ENCODE peak calls at places on chromosomes 2 and 18, in ten cellular contexts. P is A673, Y is foreskin fibroblast, C is astrocyte of the spinal cord, Z is BE2C, W is fibroblast of mammary gland, V is thoracic aorta, U is epithelial cell of esophagus, A is SK-N-SH, D is tibial nerve. O is an unnamed sample.

GRCh38 chr2:2748399-2749205 is 417.5 kb upstream of the MYT1L start:
- DNase-seq in C (no peak), W (no peak), V (no peak), Z (no peak), Y (no peak), U (peak), D (no peak), A (no peak), P (no peak), O (no peak)

GRCh38 chr2:19003554-19003953 is 354.9 kb downstream of the OSR1 start:
- DNase-seq in C (no peak), Y (no peak), D (no peak), P (no peak), A (no peak), U (no peak), V (no peak), W (no peak), Z (no peak), O (no peak)

GRCh38 chr18:58831610-58832009 is 33.1 kb upstream of the ZNF532 start:
- DNase-seq in D (no peak), Z (no peak), W (peak), Y (peak), V (no peak), P (no peak), A (no peak), U (peak), C (peak), O (no peak)

GRCh38 chr2:180979086-180979934 is 1.1 kb upstream of the UBE2E3 start:
- DNase-seq in Y (peak), W (peak), V (no peak), P (no peak), C (peak), A (no peak), D (peak), Z (no peak), U (peak), O (no peak)

GRCh38 chr2:159217661-159218060 is 68.8 kb downstream of the WDSUB1 start:
- DNase-seq in W (peak), U (no peak), P (no peak), A (no peak), D (no peak), Y (peak), V (no peak), Z (no peak), C (no peak), O (no peak)

GRCh38 chr18:76380791-76381405 is 114.1 kb downstream of the ZNF516 start:
- DNase-seq in W (peak), C (no peak), U (peak), Z (no peak), D (no peak), Y (peak), A (no peak), P (peak), V (no peak), O (no peak)

GRCh38 chr2:174692256-174692830 is 71.9 kb downstream of the CHRNA1 start:
- DNase-seq in W (peak), P (no peak), C (no peak), Z (no peak), Y (peak), V (no peak), A (no peak), D (no peak), U (no peak), O (no peak)

GRCh38 chr2:108616731-108617161 is 82.5 kb downstream of the LIMS1 start:
- DNase-seq in U (peak), Z (peak), W (peak), Y (peak), C (peak), V (no peak), A (no peak), P (peak), D (no peak), O (no peak)

GRCh38 chr2:28398101-28398834 is 5.6 kb downstream of the FOSL2 start:
- DNase-seq in U (peak), V (no peak), D (no peak), W (peak), Y (peak), A (no peak), P (peak), C (peak), Z (no peak), O (peak)

GRCh38 chr2:64036343-64036742 is 17.1 kb upstream of the VPS54 start:
- DNase-seq in D (no peak), C (peak), Y (peak), U (peak), P (no peak), V (no peak), Z (no peak), W (peak), A (no peak), O (no peak)

GRCh38 chr2:107107351-107107750 is 221.4 kb upstream of the ST6GAL2 start:
- DNase-seq in Y (no peak), C (no peak), A (no peak), W (no peak), Z (no peak), V (no peak), P (no peak), D (no peak), U (no peak), O (no peak)

GRCh38 chr2:2868065-2868464 is 509.6 kb downstream of the EIPR1 start:
- DNase-seq in Z (peak), Y (no peak), W (no peak), U (no peak), A (peak), P (no peak), C (no peak), V (no peak), D (no peak), O (no peak)

GRCh38 chr18:76564636-76565237 is 69.7 kb upstream of the ZNF516 start:
- DNase-seq in Z (no peak), V (no peak), W (peak), Y (peak), P (peak), C (no peak), U (peak), D (no peak), A (no peak), O (no peak)

GRCh38 chr18:41378628-41379027 is 576.4 kb upstream of the PIK3C3 start:
- DNase-seq in C (peak), D (no peak), Z (no peak), Y (peak), V (no peak), A (peak), P (peak), U (peak), W (peak), O (no peak)

GRCh38 chr2:74738586-74738985 is 84.5 kb downstream of the SEMA4F start:
- DNase-seq in V (no peak), P (no peak), D (no peak), W (no peak), A (no peak), U (no peak), C (no peak), Y (no peak), Z (no peak), O (no peak)

GRCh38 chr18:79315589-79315988 is 80.1 kb upstream of the NFATC1 start:
- DNase-seq in W (no peak), D (no peak), A (no peak), V (no peak), Y (no peak), Z (no peak), C (no peak), P (no peak), U (no peak), O (no peak)

GRCh38 chr2:159118115-159118858 is 149.8 kb downstream of the TANC1 start:
- DNase-seq in W (peak), C (peak), P (peak), Z (peak), Y (peak), D (peak), A (peak), U (peak), V (peak), O (peak)

GRCh38 chr18:3042337-3042736 is 29.4 kb upstream of the LPIN2 start:
- DNase-seq in W (no peak), Y (no peak), A (no peak), C (no peak), P (no peak), D (no peak), Z (no peak), U (no peak), V (no peak), O (no peak)

GRCh38 chr2:46716806-46717732 is 198.5 kb downstream of the MCFD2 start:
- DNase-seq in D (no peak), A (no peak), C (peak), Z (no peak), V (no peak), W (peak), Y (peak), U (no peak), P (no peak), O (no peak)

GRCh38 chr2:98155291-98155690 is 68.3 kb downstream of the VWA3B start:
- DNase-seq in V (no peak), P (no peak), U (no peak), D (no peak), Z (no peak), C (no peak), W (no peak), A (no peak), Y (no peak), O (no peak)

GRCh38 chr18:78069784-78070664 is 820.4 kb downstream of the GALR1 start:
- DNase-seq in P (no peak), D (peak), A (no peak), V (no peak), U (no peak), W (no peak), C (no peak), Y (no peak), Z (no peak), O (no peak)

GRCh38 chr2:233449071-233449901 is 95.0 kb downstream of the DGKD start:
- DNase-seq in D (no peak), C (peak), U (peak), Z (peak), V (no peak), A (peak), W (peak), P (peak), Y (peak), O (no peak)

GRCh38 chr2:60644942-60645341 is 91.5 kb upstream of the BCL11A start:
- DNase-seq in P (no peak), Y (no peak), A (no peak), C (no peak), V (no peak), D (no peak), U (no peak), Z (no peak), W (no peak), O (no peak)

GRCh38 chr18:36526611-36527010 is 229.1 kb downstream of the FHOD3 start:
- DNase-seq in Z (no peak), W (no peak), V (no peak), Y (no peak), U (no peak), C (no peak), A (no peak), P (no peak), D (no peak), O (no peak)

GRCh38 chr2:41873102-41873501 is 174.7 kb upstream of the PKDCC start:
- DNase-seq in D (no peak), Z (no peak), U (no peak), W (no peak), V (no peak), Y (no peak), P (peak), A (no peak), C (no peak), O (no peak)

GRCh38 chr2:20229322-20230201 is 4.6 kb upstream of the SDC1 start:
- DNase-seq in D (no peak), U (no peak), V (no peak), W (peak), Y (peak), Z (no peak), P (no peak), A (peak), C (no peak), O (no peak)

GRCh38 chr18:8937112-8937641 is 165.3 kb upstream of the NDUFV2 start:
- DNase-seq in D (no peak), Y (peak), W (no peak), V (no peak), P (no peak), Z (no peak), C (no peak), A (no peak), U (no peak), O (no peak)

GRCh38 chr2:128474014-128474961 is 155.6 kb upstream of the HS6ST1 start:
- DNase-seq in P (no peak), U (no peak), Z (no peak), D (no peak), C (no peak), A (no peak), Y (no peak), V (no peak), W (no peak), O (no peak)

GRCh38 chr2:161415041-161415440 is 1.1 kb upstream of the TBR1 start:
- DNase-seq in D (no peak), W (no peak), Z (no peak), A (peak), C (no peak), V (no peak), Y (no peak), U (no peak), P (no peak), O (no peak)

GRCh38 chr18:44510376-44510775 is 170.3 kb upstream of the SETBP1 start:
- DNase-seq in U (no peak), C (no peak), A (no peak), D (no peak), Y (no peak), W (peak), P (no peak), Z (no peak), V (no peak), O (no peak)

GRCh38 chr2:162245737-162246136 is 2.5 kb upstream of the FAP start:
- DNase-seq in V (no peak), D (no peak), U (peak), Z (no peak), Y (peak), P (no peak), C (peak), W (peak), A (no peak), O (no peak)

GRCh38 chr2:238136820-238137537 is 1.5 kb upstream of the KLHL30 start:
- DNase-seq in U (peak), Y (peak), P (no peak), V (no peak), C (no peak), W (peak), D (no peak), A (no peak), Z (no peak), O (no peak)

GRCh38 chr2:17976871-17977746 is 98.6 kb downstream of the KCNS3 start:
- DNase-seq in C (peak), A (no peak), W (peak), P (no peak), Y (peak), D (peak), V (peak), Z (no peak), U (peak), O (peak)

GRCh38 chr2:18795881-18796280 is 206.5 kb upstream of the NT5C1B start:
- DNase-seq in W (peak), P (no peak), A (no peak), C (peak), V (no peak), D (no peak), Y (peak), U (no peak), Z (no peak), O (no peak)

GRCh38 chr2:43424262-43425207 is 171.3 kb downstream of the THADA start:
- DNase-seq in W (peak), Z (peak), P (no peak), Y (no peak), A (no peak), V (no peak), D (no peak), U (no peak), C (peak), O (no peak)
- H3K4me3 ChIP-seq in W (no peak), Z (no peak), P (no peak), Y (no peak), A (no peak), V (no peak), D (no peak), U (no peak), C (no peak), O (no peak)

DNA sequence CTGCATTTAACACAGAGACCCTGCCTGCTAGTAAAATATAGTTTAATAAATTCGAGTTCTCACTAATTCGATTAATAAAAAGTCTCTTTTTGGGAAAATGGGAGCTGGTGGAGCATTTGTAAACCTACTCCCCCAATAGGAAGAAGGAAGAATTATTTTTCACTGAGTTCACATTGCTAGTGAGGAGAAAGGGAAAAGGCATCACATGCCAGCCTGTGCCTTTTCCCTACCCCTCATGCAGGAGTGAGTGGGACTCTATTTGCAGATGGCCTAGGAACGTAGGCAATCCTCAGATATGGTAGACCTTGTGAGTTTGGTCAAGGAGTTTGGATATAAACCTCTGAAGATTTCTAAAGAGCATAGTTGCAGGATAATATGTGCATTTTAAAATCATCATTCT is 218.4 kb upstream of the TRIB2 start:
- DNase-seq in Z (no peak), V (no peak), D (no peak), A (no peak), C (no peak), Y (no peak), U (no peak), W (no peak), P (no peak), O (no peak)
- TF ChIP-seq CTCF in Z (no peak), V (no peak), D (no peak), A (peak), C (no peak), Y (no peak), U (no peak), W (no peak), P (no peak), O (peak)

GRCh38 chr2:44927979-44928659 is 13.4 kb upstream of the SIX3 start:
- DNase-seq in D (no peak), C (no peak), Y (no peak), P (no peak), V (no peak), Z (no peak), U (no peak), W (no peak), A (no peak), O (no peak)
- H3K4me3 ChIP-seq in D (no peak), C (no peak), Y (no peak), P (no peak), V (peak), Z (peak), U (no peak), W (no peak), A (no peak), O (no peak)

GRCh38 chr2:53018830-53019425 is 748.7 kb upstream of the CHAC2 start:
- DNase-seq in P (peak), U (no peak), C (peak), D (no peak), W (peak), Z (no peak), A (peak), Y (peak), V (no peak), O (no peak)
- TF ChIP-seq CTCF in P (no peak), U (no peak), C (peak), D (no peak), W (peak), Z (peak), A (peak), Y (peak), V (no peak), O (peak)

DNA sequence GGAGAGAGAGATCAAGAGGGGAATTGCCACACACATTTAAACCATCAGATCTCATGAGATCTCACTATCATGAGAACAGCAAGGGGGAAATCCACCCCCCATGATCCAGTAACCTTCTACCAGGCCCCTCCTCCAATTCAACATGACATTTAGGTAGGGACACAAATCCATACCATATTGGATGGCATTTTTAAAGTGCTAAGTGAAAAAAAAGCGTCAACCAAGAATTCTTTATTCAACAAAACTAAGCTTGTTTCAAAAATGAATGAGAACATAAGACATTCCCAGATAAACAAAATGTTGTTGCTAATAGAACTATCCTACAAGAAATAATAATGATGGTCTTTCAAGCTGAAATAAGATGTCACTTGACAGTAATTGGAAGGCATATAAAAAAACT is 626.2 kb upstream of the LRRTM1 start:
- DNase-seq in P (no peak), V (no peak), Z (no peak), C (no peak), D (no peak), Y (no peak), W (no peak), A (no peak), U (no peak), O (no peak)
- H3K4me3 ChIP-seq in P (no peak), V (no peak), Z (no peak), C (no peak), D (no peak), Y (no peak), W (no peak), A (no peak), U (no peak), O (no peak)

DNA sequence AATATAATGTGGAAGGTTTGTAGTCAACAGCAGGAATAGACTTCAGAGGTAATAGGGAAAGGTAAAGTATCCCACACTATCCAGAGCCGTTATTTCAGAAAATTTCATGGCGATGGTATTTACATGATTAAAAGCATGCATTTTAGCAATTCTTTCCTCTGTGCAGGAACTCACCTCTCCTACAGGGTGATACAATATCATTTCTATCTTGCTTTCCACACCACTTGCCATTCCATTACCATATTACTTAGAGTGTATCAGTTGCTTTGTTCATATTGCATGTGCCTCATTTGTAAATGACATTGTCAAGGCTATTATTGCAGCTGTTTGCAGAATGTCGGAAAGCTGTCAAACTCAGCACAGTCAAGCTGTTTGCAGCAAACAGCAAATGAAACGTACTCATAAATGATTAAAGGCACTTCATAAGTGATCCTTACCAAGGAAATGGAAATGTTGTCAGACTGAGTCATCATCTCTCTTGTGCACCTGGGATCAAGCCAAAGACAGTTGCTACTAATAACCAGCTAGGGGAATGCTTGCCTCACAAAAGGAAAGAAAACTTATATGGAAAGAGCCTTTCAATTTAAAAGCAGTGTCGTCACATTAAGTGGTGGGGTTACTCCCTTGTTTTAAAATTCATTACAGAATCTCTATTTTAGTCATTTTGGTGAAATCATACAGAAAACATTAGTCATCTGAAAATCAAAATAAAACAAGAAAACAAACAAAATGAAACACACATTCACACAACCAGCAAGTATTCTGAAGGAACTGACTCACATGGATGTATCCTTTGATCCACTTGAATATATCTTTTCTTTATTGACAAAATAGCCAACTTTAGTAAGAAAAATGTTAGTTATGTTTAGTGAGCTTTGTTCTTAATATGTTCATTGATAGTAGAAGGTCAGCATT is 1064.1 kb upstream of the CNTNAP5 start:
- DNase-seq in W (peak), U (peak), V (no peak), Z (no peak), D (no peak), A (no peak), C (peak), P (peak), Y (peak), O (peak)
- TF ChIP-seq CTCF in W (no peak), U (peak), V (no peak), Z (no peak), D (no peak), A (no peak), C (no peak), P (no peak), Y (no peak), O (peak)

O was measured in epithelial cell of proximal tubule.